ENCODE peak calls at places on chromosomes 2 and 18, in seven cellular contexts. I, Z, M, O, W, K and F are unnamed samples. For H3K27me3, the result is how much of the 10 kb centered on the place peaks cover.

GRCh38 chr2:48747319-48747718 is 8.2 kb downstream of the LHCGR start:
- DNase-seq in I (no peak), Z (no peak), M (no peak), O (no peak), W (no peak), K (no peak), F (no peak)

GRCh38 chr2:236706288-236706687 is 136.7 kb downstream of the ACKR3 start:
- DNase-seq in I (no peak), Z (no peak), M (peak), O (no peak), W (no peak), K (no peak), F (no peak)

GRCh38 chr2:146468578-146468977 is 1376.3 kb upstream of the ACVR2A start:
- DNase-seq in I (no peak), Z (no peak), M (no peak), O (no peak), W (no peak), K (no peak), F (no peak)

GRCh38 chr2:180205616-180206271 is 198.6 kb upstream of the CWC22 start:
- DNase-seq in I (no peak), Z (no peak), M (no peak), O (no peak), W (no peak), K (peak), F (no peak)

GRCh38 chr18:13457327-13457726 is 238.8 kb downstream of the LDLRAD4 start:
- DNase-seq in I (no peak), Z (no peak), M (no peak), O (no peak), W (no peak), K (no peak), F (no peak)

GRCh38 chr2:39893616-39894015 is 114.6 kb upstream of the THUMPD2 start:
- DNase-seq in I (no peak), Z (no peak), M (no peak), O (no peak), W (no peak), K (no peak), F (no peak)

GRCh38 chr2:8121826-8122505 is 559.9 kb upstream of the ID2 start:
- DNase-seq in I (no peak), Z (no peak), M (no peak), O (no peak), W (no peak), K (no peak), F (no peak)

GRCh38 chr2:120375251-120376020 is 29.5 kb downstream of the INHBB start:
- DNase-seq in I (no peak), Z (no peak), M (no peak), O (no peak), W (no peak), K (no peak), F (no peak)

GRCh38 chr2:152693033-152693432 is 24.2 kb downstream of the PRPF40A start:
- DNase-seq in I (no peak), Z (no peak), M (no peak), O (no peak), W (no peak), K (no peak), F (no peak)

GRCh38 chr2:152696476-152696875 is 20.8 kb downstream of the PRPF40A start:
- DNase-seq in I (no peak), Z (peak), M (no peak), O (no peak), W (no peak), K (no peak), F (no peak)

GRCh38 chr2:152695763-152696162 is 21.5 kb downstream of the PRPF40A start:
- DNase-seq in I (no peak), Z (peak), M (no peak), O (no peak), W (no peak), K (no peak), F (no peak)

DNA sequence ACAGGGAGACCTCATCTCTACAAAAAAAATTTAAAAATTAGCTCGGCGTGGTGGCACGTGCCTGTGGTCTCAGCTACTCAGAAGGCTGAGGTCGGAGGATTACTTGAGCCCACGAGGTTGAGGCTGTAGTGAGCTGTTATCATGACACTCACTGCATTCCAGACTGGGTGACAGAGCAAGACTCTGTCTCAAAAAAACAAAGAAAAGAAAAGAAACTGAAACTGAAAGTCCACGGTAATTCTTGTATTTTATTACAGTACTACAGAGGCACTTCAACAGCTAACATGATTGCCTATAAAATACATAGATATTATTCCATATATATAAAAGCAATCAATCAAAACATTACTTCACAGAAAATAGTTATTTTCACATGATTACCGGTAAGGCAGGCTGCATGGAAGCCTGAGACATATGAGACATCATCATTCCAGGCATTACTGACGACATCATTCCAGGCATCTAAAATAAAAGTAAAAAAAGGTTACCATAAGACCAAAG is 23.1 kb downstream of the PRPF40A start:
- DNase-seq in I (no peak), Z (peak), M (no peak), O (no peak), W (no peak), K (no peak), F (peak)
- H3K4me3 ChIP-seq in I (peak), Z (peak), M (no peak), O (no peak), W (peak), K (no peak), F (peak)

GRCh38 chr2:21015281-21015645 is 28.6 kb downstream of the APOB start:
- DNase-seq in I (no peak), Z (no peak), M (no peak), O (no peak), W (no peak), K (no peak), F (no peak)

GRCh38 chr2:21012557-21012937 is 31.3 kb downstream of the APOB start:
- DNase-seq in I (no peak), Z (no peak), M (no peak), O (no peak), W (no peak), K (no peak), F (no peak)

GRCh38 chr2:21013043-21013816 is 30.6 kb downstream of the APOB start:
- DNase-seq in I (no peak), Z (no peak), M (no peak), O (no peak), W (no peak), K (no peak), F (no peak)

GRCh38 chr2:21011876-21012556 is 31.9 kb downstream of the APOB start:
- DNase-seq in I (no peak), Z (no peak), M (no peak), O (no peak), W (no peak), K (no peak), F (no peak)

DNA sequence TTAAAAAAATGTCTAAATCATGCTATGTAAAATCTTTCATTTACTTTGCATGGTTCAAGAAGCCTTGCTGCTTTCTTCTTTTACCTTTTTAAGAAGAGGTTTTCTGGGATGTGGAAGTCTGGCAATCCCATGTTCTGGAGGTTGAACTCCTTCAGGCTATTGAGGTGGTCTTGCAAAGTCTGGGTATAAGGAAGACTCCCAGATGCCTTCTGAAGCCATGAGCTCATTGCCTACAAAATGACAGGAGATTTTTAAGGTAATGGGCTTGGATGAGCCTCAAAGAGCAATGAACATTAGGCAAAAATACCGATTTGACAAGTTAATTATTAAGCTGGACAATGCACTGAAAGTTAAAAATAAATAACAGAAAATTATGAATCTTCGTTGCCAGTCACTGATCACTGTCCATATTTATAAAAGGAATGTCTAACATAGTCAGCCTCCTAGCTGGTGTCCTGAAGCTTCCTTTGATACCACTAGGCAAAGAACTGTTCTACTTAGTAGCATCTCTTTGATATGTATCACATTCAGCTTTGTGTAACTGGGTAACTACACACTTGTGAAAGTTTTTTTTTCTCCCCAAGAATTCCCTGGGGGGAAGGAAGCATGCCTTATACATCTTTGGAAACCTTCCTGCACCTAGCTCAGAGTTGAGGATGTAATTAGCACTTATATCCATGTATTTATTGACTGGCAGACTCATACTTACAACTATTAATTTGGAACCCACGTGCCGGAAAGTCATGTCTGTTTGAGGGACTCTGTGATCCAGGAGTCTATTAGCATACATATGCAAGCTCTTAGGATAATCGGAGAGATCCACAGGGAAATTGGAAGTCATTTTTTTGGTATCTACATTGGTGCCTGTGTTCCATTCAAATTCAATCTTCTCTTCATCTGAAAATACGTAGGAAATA is 29.3 kb downstream of the APOB start:
- DNase-seq in I (no peak), Z (no peak), M (no peak), O (no peak), W (no peak), K (no peak), F (no peak)
- H3K27me3 ChIP-seq in I (under half), Z (under half), M (under half), O (under half), W (under half), K (under half), F (under half)

GRCh38 chr18:50986360-50987087 is 18.7 kb downstream of the ELAC1 start:
- DNase-seq in I (no peak), Z (no peak), M (no peak), O (no peak), W (no peak), K (no peak), F (no peak)
- H3K27ac ChIP-seq in I (no peak), Z (no peak), M (no peak), O (no peak), W (peak), K (no peak), F (no peak)

DNA sequence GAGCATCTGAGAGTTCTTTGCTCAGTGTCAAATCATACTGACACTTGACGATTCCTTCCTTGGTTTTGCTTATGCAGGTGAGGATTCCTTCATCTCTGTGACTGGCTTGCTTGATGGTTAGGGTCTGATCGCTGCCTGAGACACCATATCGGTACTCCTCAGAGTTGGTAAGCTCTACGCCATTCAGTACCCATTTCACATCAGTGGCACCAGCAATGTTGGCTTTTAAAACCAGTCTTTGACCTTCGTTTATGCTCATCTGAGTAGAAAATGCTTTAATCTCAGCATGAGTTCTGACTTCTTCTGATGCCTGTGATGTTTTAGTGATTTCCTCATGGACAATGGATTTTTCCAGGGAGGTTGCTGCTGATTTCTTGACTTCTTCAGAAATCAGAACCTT is 48.4 kb downstream of the PLEKHA3 start:
- DNase-seq in I (no peak), Z (no peak), M (no peak), O (no peak), W (no peak), K (no peak), F (no peak)
- H3K4me3 ChIP-seq in I (no peak), Z (no peak), M (no peak), O (no peak), W (no peak), K (no peak), F (no peak)

DNA sequence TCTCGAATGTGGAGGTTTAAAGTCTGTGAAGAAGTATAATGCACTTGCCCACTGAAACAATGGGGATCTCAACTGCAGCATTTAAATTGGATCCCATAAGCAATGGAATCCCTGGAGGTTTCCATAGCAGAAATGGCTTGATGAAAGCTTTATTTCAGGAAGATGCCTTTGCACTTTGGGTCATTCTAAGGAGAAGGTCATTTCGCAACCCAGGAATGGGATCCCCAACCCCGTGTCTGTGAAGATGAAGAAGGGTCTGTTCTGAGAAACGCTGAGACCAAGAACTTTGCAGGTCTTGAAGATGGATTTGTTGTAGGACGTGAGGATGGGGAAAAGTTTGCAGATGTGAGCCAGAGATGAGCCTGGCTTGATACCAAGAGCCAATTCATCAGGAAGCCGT is 1.8 kb upstream of the KCNG3 start:
- DNase-seq in I (no peak), Z (no peak), M (no peak), O (no peak), W (no peak), K (no peak), F (no peak)
- H3K27me3 ChIP-seq in I (under half), Z (under half), M (under half), O (under half), W (under half), K (under half), F (under half)

GRCh38 chr2:207472343-207473202 is 57.2 kb upstream of the CREB1 start:
- DNase-seq in I (no peak), Z (no peak), M (no peak), O (no peak), W (no peak), K (no peak), F (no peak)

GRCh38 chr2:207470700-207471070 is 59.1 kb upstream of the CREB1 start:
- DNase-seq in I (no peak), Z (peak), M (no peak), O (no peak), W (no peak), K (no peak), F (no peak)

GRCh38 chr2:207469953-207470699 is 59.6 kb upstream of the CREB1 start:
- DNase-seq in I (no peak), Z (no peak), M (no peak), O (no peak), W (no peak), K (no peak), F (no peak)

GRCh38 chr2:207469380-207469779 is 60.4 kb upstream of the CREB1 start:
- DNase-seq in I (no peak), Z (no peak), M (no peak), O (no peak), W (no peak), K (no peak), F (no peak)

GRCh38 chr2:207471261-207471660 is 58.5 kb upstream of the CREB1 start:
- DNase-seq in I (no peak), Z (no peak), M (no peak), O (no peak), W (no peak), K (no peak), F (no peak)
- H3K27ac ChIP-seq in I (no peak), Z (no peak), M (no peak), O (no peak), W (no peak), K (no peak), F (no peak)

GRCh38 chr2:184419744-184420143 is 178.6 kb upstream of the ZNF804A start:
- DNase-seq in I (no peak), Z (no peak), M (no peak), O (no peak), W (no peak), K (peak), F (no peak)
- H3K4me3 ChIP-seq in I (no peak), Z (no peak), M (no peak), O (no peak), W (no peak), K (no peak), F (no peak)

DNA sequence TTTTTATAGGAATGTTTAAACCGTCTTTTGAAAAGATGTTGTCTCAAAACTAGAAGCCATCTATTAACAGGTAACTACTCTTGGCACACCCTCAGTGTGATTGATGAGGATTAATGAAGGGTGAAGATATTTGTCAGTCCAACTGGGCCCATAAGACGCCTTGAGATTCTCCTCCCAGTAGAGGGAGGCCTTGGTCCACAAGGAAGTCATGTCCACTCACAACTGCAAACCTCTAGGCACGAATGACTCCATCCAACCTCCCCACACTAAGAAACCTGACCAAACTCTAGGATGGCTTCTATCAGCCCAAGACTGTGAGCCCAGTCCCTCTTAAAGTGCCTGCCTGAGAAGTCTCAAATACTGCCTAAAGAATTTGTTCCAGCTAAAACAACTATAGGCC is 19.2 kb upstream of the GRP start:
- DNase-seq in I (no peak), Z (no peak), M (no peak), O (no peak), W (no peak), K (peak), F (no peak)
- H3K27me3 ChIP-seq in I (under half), Z (under half), M (under half), O (under half), W (under half), K (under half), F (under half)

DNA sequence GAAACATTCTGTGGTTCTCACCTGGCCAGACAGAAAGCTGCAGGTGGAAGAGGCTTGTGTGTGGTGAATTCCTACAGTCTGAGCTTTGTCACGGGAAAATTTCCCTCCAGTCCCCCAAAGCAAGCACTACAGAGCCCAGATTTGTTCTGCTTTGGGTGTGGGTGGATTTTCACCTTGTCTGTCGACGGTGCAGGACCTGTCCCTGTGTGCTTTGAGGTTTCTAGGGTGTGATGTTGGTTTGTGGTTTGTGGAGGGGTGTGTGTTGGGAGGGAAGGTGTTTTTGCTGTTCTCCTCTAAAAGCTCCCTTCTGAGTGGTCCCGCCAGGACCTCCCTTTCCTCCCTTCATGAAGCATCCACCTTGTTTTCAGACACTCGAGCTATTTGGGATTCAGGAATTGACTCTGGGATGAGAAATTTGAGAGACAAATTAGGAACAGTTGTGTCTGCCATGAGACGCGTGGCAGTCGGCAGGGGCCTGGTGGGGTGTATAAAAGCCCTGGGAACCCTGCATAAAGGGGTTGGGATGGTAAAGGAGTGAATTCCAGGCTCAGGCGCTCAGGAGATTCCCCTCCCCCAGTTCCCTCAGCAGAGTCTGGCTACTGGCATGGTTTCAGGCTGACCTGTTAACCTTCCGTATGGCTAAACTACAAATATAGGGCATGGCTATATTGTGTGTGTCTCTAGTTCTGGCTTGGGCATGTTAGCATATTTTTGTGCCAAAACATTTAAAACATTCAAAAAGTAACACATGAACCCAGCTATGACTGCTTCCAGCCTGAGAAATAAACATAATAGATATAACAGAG is 65.5 kb downstream of the DGKD start:
- DNase-seq in I (no peak), Z (no peak), M (no peak), O (no peak), W (no peak), K (peak), F (no peak)
- H3K27ac ChIP-seq in I (peak), Z (peak), M (no peak), O (peak), W (peak), K (peak), F (peak)